ENCODE peak calls at places on chromosomes 16 and 17, in seven cellular contexts. One of them, this sample, is unnamed.

GRCh38 chr16:12271006-12271405 is 294.5 kb downstream of the SNX29 start:
- DNase-seq in AG09319: no peak
- DNase-seq in RWPE1: no peak
- DNase-seq in AG10803: peak
- DNase-seq in GM10248: no peak
- DNase-seq in heart left ventricle: no peak
- DNase-seq in B cell: no peak
- DNase-seq in this sample: no peak

GRCh38 chr16:2238396-2239230 is 2.4 kb downstream of the DNASE1L2 start:
- DNase-seq in GM10248: no peak
- DNase-seq in heart left ventricle: no peak
- DNase-seq in RWPE1: no peak
- DNase-seq in B cell: no peak
- DNase-seq in AG10803: no peak
- DNase-seq in AG09319: no peak
- DNase-seq in this sample: no peak

GRCh38 chr16:54286330-54287017 is at the start of gene IRX3:
- DNase-seq in B cell: no peak
- DNase-seq in RWPE1: peak
- DNase-seq in GM10248: no peak
- DNase-seq in AG09319: peak
- DNase-seq in AG10803: peak
- DNase-seq in heart left ventricle: peak
- DNase-seq in this sample: no peak

GRCh38 chr17:78364436-78365281 is 4.8 kb upstream of the SOCS3 start:
- DNase-seq in AG09319: no peak
- DNase-seq in RWPE1: no peak
- DNase-seq in GM10248: no peak
- DNase-seq in B cell: no peak
- DNase-seq in heart left ventricle: no peak
- DNase-seq in AG10803: no peak
- DNase-seq in this sample: no peak

GRCh38 chr16:70508752-70509151 is 14.6 kb downstream of the COG4 start:
- DNase-seq in B cell: no peak
- DNase-seq in AG09319: no peak
- DNase-seq in heart left ventricle: no peak
- DNase-seq in RWPE1: no peak
- DNase-seq in GM10248: no peak
- DNase-seq in AG10803: no peak
- DNase-seq in this sample: no peak

GRCh38 chr16:89314357-89314756 is 96.9 kb downstream of the ZNF778 start:
- DNase-seq in B cell: no peak
- DNase-seq in heart left ventricle: peak
- DNase-seq in AG09319: no peak
- DNase-seq in GM10248: no peak
- DNase-seq in AG10803: no peak
- DNase-seq in RWPE1: no peak
- DNase-seq in this sample: no peak

GRCh38 chr16:22317625-22318024 is 20.4 kb downstream of the POLR3E start:
- DNase-seq in AG10803: no peak
- DNase-seq in RWPE1: no peak
- DNase-seq in B cell: no peak
- DNase-seq in GM10248: no peak
- DNase-seq in heart left ventricle: no peak
- DNase-seq in AG09319: no peak
- DNase-seq in this sample: no peak

GRCh38 chr17:57086069-57086930 is 1.3 kb downstream of the AKAP1 start:
- DNase-seq in B cell: peak
- DNase-seq in AG09319: no peak
- DNase-seq in AG10803: no peak
- DNase-seq in heart left ventricle: peak
- DNase-seq in GM10248: peak
- DNase-seq in RWPE1: peak
- DNase-seq in this sample: peak

GRCh38 chr17:27650836-27651235 is 19.8 kb downstream of the LGALS9 start:
- DNase-seq in B cell: no peak
- DNase-seq in AG10803: no peak
- DNase-seq in heart left ventricle: no peak
- DNase-seq in AG09319: no peak
- DNase-seq in RWPE1: no peak
- DNase-seq in GM10248: no peak
- DNase-seq in this sample: no peak

GRCh38 chr17:37176683-37177082 is 199.1 kb upstream of the C17orf78 start:
- DNase-seq in AG10803: no peak
- DNase-seq in AG09319: no peak
- DNase-seq in heart left ventricle: no peak
- DNase-seq in GM10248: no peak
- DNase-seq in RWPE1: peak
- DNase-seq in B cell: no peak
- DNase-seq in this sample: no peak

GRCh38 chr16:454397-454940 is 29.0 kb downstream of the RAB11FIP3 start:
- DNase-seq in heart left ventricle: no peak
- DNase-seq in AG09319: no peak
- DNase-seq in AG10803: no peak
- DNase-seq in RWPE1: no peak
- DNase-seq in GM10248: no peak
- DNase-seq in B cell: no peak
- DNase-seq in this sample: no peak

DNA sequence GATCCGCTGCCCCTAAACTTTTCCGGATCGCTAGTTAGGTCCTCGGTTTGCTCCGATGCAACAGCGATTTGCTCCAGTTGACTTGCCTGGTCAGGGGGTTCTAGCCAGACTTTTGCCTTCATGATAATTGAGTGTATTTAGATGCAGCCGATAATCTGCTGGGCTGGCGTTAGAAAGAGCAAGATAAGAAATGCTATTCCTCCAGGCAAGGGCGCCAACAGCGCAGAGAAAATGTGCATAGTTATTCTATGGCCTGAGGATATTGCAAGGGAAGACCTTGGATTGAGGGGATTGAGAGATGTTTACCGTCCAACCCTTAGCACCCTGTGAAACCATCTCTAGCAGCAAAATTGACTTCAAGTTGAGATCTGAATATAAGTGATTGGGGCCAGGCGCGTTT is 443.7 kb downstream of the TMEM114 start:
- DNase-seq in AG10803: no peak
- DNase-seq in GM10248: no peak
- DNase-seq in RWPE1: no peak
- DNase-seq in B cell: no peak
- DNase-seq in AG09319: no peak
- DNase-seq in heart left ventricle: no peak
- DNase-seq in this sample: no peak
- TF ChIP-seq CTCF in AG10803: no peak
- TF ChIP-seq CTCF in GM10248: no peak
- TF ChIP-seq CTCF in RWPE1: no peak
- TF ChIP-seq CTCF in B cell: no peak
- TF ChIP-seq CTCF in AG09319: no peak
- TF ChIP-seq CTCF in heart left ventricle: no peak
- TF ChIP-seq CTCF in this sample: no peak

DNA sequence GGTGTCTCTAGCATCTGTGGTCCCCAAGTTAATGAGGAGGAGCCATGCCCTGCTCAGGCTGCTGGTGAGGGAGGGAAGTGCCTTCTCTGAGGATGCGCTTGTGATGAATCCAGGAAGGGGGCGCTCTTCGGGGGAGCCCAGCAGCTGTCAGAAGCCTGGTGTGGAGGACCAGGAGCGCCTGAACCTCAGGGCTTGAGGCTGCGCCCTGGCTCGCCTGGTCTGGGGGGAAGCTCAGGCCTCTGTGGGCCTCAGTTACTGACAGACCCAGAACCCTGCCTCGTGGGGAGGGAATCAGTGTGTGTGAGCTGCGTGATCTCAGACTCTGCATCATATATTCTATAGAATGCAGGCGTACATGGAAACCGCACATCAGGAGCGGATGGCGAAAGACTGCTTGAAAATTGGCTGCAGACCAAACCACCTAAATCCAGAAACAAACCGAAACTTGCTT is 126.1 kb downstream of the SEC14L1 start:
- DNase-seq in AG10803: no peak
- DNase-seq in AG09319: no peak
- DNase-seq in B cell: no peak
- DNase-seq in RWPE1: no peak
- DNase-seq in heart left ventricle: no peak
- DNase-seq in GM10248: no peak
- DNase-seq in this sample: no peak
- TF ChIP-seq CTCF in AG10803: no peak
- TF ChIP-seq CTCF in AG09319: peak
- TF ChIP-seq CTCF in B cell: peak
- TF ChIP-seq CTCF in RWPE1: no peak
- TF ChIP-seq CTCF in heart left ventricle: no peak
- TF ChIP-seq CTCF in GM10248: no peak
- TF ChIP-seq CTCF in this sample: no peak

GRCh38 chr17:40314557-40314953 is 5.6 kb downstream of the RARA start:
- DNase-seq in GM10248: no peak
- DNase-seq in AG09319: no peak
- DNase-seq in heart left ventricle: peak
- DNase-seq in B cell: peak
- DNase-seq in AG10803: peak
- DNase-seq in RWPE1: peak
- DNase-seq in this sample: peak
- TF ChIP-seq CTCF in GM10248: no peak
- TF ChIP-seq CTCF in AG09319: no peak
- TF ChIP-seq CTCF in heart left ventricle: no peak
- TF ChIP-seq CTCF in B cell: no peak
- TF ChIP-seq CTCF in AG10803: peak
- TF ChIP-seq CTCF in RWPE1: no peak
- TF ChIP-seq CTCF in this sample: no peak

GRCh38 chr16:4377573-4378146 is 6.0 kb downstream of the VASN start:
- DNase-seq in AG10803: no peak
- DNase-seq in B cell: no peak
- DNase-seq in RWPE1: no peak
- DNase-seq in AG09319: no peak
- DNase-seq in GM10248: no peak
- DNase-seq in heart left ventricle: no peak
- DNase-seq in this sample: no peak
- TF ChIP-seq CTCF in AG10803: peak
- TF ChIP-seq CTCF in B cell: no peak
- TF ChIP-seq CTCF in RWPE1: no peak
- TF ChIP-seq CTCF in AG09319: no peak
- TF ChIP-seq CTCF in GM10248: no peak
- TF ChIP-seq CTCF in heart left ventricle: no peak
- TF ChIP-seq CTCF in this sample: no peak

GRCh38 chr17:67161573-67161972 is 83.4 kb downstream of the HELZ start:
- DNase-seq in GM10248: no peak
- DNase-seq in RWPE1: no peak
- DNase-seq in AG09319: no peak
- DNase-seq in B cell: no peak
- DNase-seq in heart left ventricle: no peak
- DNase-seq in AG10803: no peak
- DNase-seq in this sample: no peak

GRCh38 chr17:67156269-67157199 is 88.5 kb downstream of the HELZ start:
- DNase-seq in RWPE1: peak
- DNase-seq in AG10803: no peak
- DNase-seq in AG09319: no peak
- DNase-seq in heart left ventricle: no peak
- DNase-seq in GM10248: no peak
- DNase-seq in B cell: no peak
- DNase-seq in this sample: no peak

GRCh38 chr17:67160791-67161190 is 84.2 kb downstream of the HELZ start:
- DNase-seq in B cell: no peak
- DNase-seq in GM10248: no peak
- DNase-seq in AG10803: no peak
- DNase-seq in RWPE1: no peak
- DNase-seq in heart left ventricle: no peak
- DNase-seq in AG09319: no peak
- DNase-seq in this sample: no peak

GRCh38 chr17:67162771-67163170 is 82.2 kb downstream of the HELZ start:
- DNase-seq in AG10803: no peak
- DNase-seq in heart left ventricle: no peak
- DNase-seq in B cell: no peak
- DNase-seq in GM10248: no peak
- DNase-seq in RWPE1: no peak
- DNase-seq in AG09319: no peak
- DNase-seq in this sample: no peak

GRCh38 chr17:67157732-67158639 is 87.0 kb downstream of the HELZ start:
- DNase-seq in B cell: no peak
- DNase-seq in RWPE1: peak
- DNase-seq in AG10803: peak
- DNase-seq in GM10248: peak
- DNase-seq in AG09319: no peak
- DNase-seq in heart left ventricle: no peak
- DNase-seq in this sample: no peak
- TF ChIP-seq CTCF in B cell: no peak
- TF ChIP-seq CTCF in RWPE1: no peak
- TF ChIP-seq CTCF in AG10803: peak
- TF ChIP-seq CTCF in GM10248: peak
- TF ChIP-seq CTCF in AG09319: peak
- TF ChIP-seq CTCF in heart left ventricle: no peak
- TF ChIP-seq CTCF in this sample: no peak

DNA sequence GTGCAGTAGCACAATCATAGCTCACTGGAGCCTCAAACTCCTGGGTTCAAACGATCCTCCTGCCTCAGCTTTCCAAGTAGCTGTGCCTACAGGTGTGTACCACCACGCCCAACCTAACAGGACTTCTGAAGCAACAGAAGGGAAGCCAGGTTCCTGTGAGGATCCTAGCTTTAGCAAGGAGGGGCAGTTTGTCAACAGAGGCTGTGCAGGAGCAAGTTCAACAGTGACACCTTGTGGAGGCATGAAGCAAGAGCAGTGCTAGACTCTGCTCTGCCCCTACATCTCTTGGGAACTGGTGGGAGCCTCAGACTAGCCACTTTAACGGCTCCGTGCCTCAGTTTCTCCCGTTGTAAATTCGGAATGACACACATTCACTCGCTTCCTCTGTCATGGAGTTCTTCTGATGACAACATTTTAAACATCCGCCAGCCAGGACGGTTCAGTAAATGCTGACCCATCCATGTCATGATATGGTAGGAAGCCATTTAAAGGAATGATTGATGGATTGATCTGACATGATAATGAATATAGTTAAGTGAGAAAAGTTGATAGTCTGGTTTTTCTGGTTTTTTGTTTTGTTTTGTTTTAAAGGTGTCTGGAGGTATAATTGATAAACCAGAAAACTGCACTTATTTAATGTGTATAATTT is 218.7 kb downstream of the MRTFB start:
- DNase-seq in GM10248: no peak
- DNase-seq in AG09319: no peak
- DNase-seq in RWPE1: peak
- DNase-seq in B cell: peak
- DNase-seq in AG10803: peak
- DNase-seq in heart left ventricle: no peak
- DNase-seq in this sample: no peak
- TF ChIP-seq CTCF in GM10248: peak
- TF ChIP-seq CTCF in AG09319: peak
- TF ChIP-seq CTCF in RWPE1: peak
- TF ChIP-seq CTCF in B cell: peak
- TF ChIP-seq CTCF in AG10803: peak
- TF ChIP-seq CTCF in heart left ventricle: no peak
- TF ChIP-seq CTCF in this sample: peak

GRCh38 chr16:24700549-24701392 is 28.7 kb upstream of the TNRC6A start:
- DNase-seq in AG10803: peak
- DNase-seq in heart left ventricle: peak
- DNase-seq in RWPE1: peak
- DNase-seq in GM10248: no peak
- DNase-seq in B cell: no peak
- DNase-seq in AG09319: peak
- DNase-seq in this sample: no peak
- TF ChIP-seq CTCF in AG10803: peak
- TF ChIP-seq CTCF in heart left ventricle: peak
- TF ChIP-seq CTCF in RWPE1: no peak
- TF ChIP-seq CTCF in GM10248: no peak
- TF ChIP-seq CTCF in B cell: no peak
- TF ChIP-seq CTCF in AG09319: peak
- TF ChIP-seq CTCF in this sample: no peak

GRCh38 chr17:48322060-48322459 is 108.0 kb downstream of the SKAP1 start:
- DNase-seq in B cell: no peak
- DNase-seq in GM10248: no peak
- DNase-seq in heart left ventricle: no peak
- DNase-seq in RWPE1: no peak
- DNase-seq in AG09319: no peak
- DNase-seq in AG10803: peak
- DNase-seq in this sample: no peak
- TF ChIP-seq CTCF in B cell: no peak
- TF ChIP-seq CTCF in GM10248: no peak
- TF ChIP-seq CTCF in heart left ventricle: no peak
- TF ChIP-seq CTCF in RWPE1: peak
- TF ChIP-seq CTCF in AG09319: no peak
- TF ChIP-seq CTCF in AG10803: peak
- TF ChIP-seq CTCF in this sample: no peak